ENCODE peak calls at places on chromosome 19, in ten cellular contexts. H is cardiac fibroblast; V is NCI-H345; L is mucosa of descending colon; E is CD8-positive, alpha-beta memory T cell; Y is CD4-positive, alpha-beta T cell; N is NCI-H510A; R is HEK293T; F is HCEC 1CT; T is fibroblast of gingiva. G is an unnamed sample.

GRCh38 chr19:3463039-3463958 is 17.0 kb downstream of the SMIM24 start:
- DNase-seq in T (no peak), N (no peak), E (no peak), Y (no peak), V (no peak), R (no peak), F (no peak), L (no peak), H (no peak), G (no peak)

GRCh38 chr19:16326401-16327130 is 1.9 kb downstream of the KLF2 start:
- DNase-seq in F (no peak), V (no peak), Y (no peak), N (no peak), E (peak; percentile 70), T (no peak), H (peak; percentile 62), L (peak; percentile 68), R (no peak), G (no peak)

GRCh38 chr19:1395194-1396018 is 5.9 kb downstream of the GAMT start:
- DNase-seq in R (no peak), F (no peak), H (no peak), L (no peak), Y (no peak), V (no peak), N (no peak), T (no peak), E (no peak), G (no peak)

GRCh38 chr19:19061491-19061890 is 2.3 kb upstream of the SLC25A42 start:
- DNase-seq in R (no peak), V (peak; percentile 46), N (peak; percentile 75), E (no peak), Y (no peak), T (no peak), F (no peak), L (no peak), H (no peak), G (peak; percentile 97)

GRCh38 chr19:51331193-51331592 is 10.7 kb downstream of the VSIG10L start:
- DNase-seq in N (no peak), T (no peak), Y (no peak), F (no peak), E (no peak), V (no peak), H (no peak), L (no peak), R (no peak), G (no peak)

GRCh38 chr19:15213715-15214381 is 13.1 kb upstream of the NOTCH3 start:
- DNase-seq in N (no peak), F (no peak), H (peak; percentile 73), L (no peak), V (no peak), T (peak; percentile 65), E (no peak), R (no peak), Y (no peak), G (no peak)

GRCh38 chr19:54364775-54365257 is at the start of gene LAIR1:
- DNase-seq in V (no peak), H (no peak), F (no peak), T (peak; percentile 18), N (no peak), E (peak; percentile 48), Y (peak; percentile 38), R (no peak), L (peak; percentile 81), G (no peak)

GRCh38 chr19:3752492-3752891 is 9.0 kb downstream of the APBA3 start:
- DNase-seq in N (no peak), E (no peak), L (no peak), V (no peak), T (no peak), R (no peak), Y (no peak), F (no peak), H (no peak), G (no peak)

GRCh38 chr19:29262085-29262484 is 49.1 kb upstream of the UQCRFS1 start:
- DNase-seq in R (no peak), V (no peak), F (no peak), T (no peak), Y (no peak), E (no peak), H (no peak), L (no peak), N (no peak), G (no peak)

GRCh38 chr19:5822181-5822844 is 17.2 kb downstream of the FUT6 start:
- DNase-seq in T (no peak), E (no peak), Y (no peak), L (no peak), H (no peak), F (no peak), R (no peak), V (peak; percentile 43), N (no peak), G (no peak)

GRCh38 chr19:46621191-46622117 is 3.4 kb downstream of the PTGIR start:
- DNase-seq in R (no peak), Y (no peak), L (no peak), T (no peak), N (no peak), V (no peak), E (no peak), F (no peak), H (no peak), G (no peak)

GRCh38 chr19:1880611-1881392 is 4.5 kb downstream of the ABHD17A start:
- DNase-seq in R (no peak), V (no peak), T (no peak), F (no peak), L (no peak), H (no peak), N (no peak), Y (no peak), E (no peak), G (no peak)

GRCh38 chr19:41799444-41800000 is 3.1 kb downstream of the CEACAM3 start:
- DNase-seq in Y (no peak), F (no peak), N (peak; percentile 13), V (no peak), R (no peak), H (no peak), T (no peak), E (no peak), L (no peak), G (peak; percentile 67)

GRCh38 chr19:13007292-13008045 is 12.2 kb downstream of the NFIX start:
- DNase-seq in V (no peak), E (no peak), L (peak; percentile 64), N (no peak), F (no peak), Y (no peak), H (no peak), R (no peak), T (peak; percentile 56), G (no peak)

GRCh38 chr19:16026756-16027155 is 49.5 kb upstream of the TPM4 start:
- DNase-seq in R (no peak), Y (no peak), H (no peak), T (no peak), F (no peak), E (no peak), L (no peak), V (no peak), N (no peak), G (no peak)

GRCh38 chr19:35909684-35910035 is 1.6 kb upstream of the TYROBP start:
- DNase-seq in V (no peak), T (no peak), N (no peak), E (no peak), L (no peak), F (no peak), H (no peak), Y (no peak), R (no peak), G (no peak)

GRCh38 chr19:33086955-33087354 is 6.0 kb downstream of the GPATCH1 start:
- DNase-seq in N (no peak), Y (no peak), H (no peak), T (no peak), E (no peak), R (no peak), V (no peak), F (no peak), L (no peak), G (no peak)

GRCh38 chr19:7744871-7745270 is 2.5 kb downstream of the CD209 start:
- DNase-seq in N (no peak), R (no peak), F (no peak), V (no peak), L (no peak), Y (no peak), T (no peak), E (no peak), H (no peak), G (no peak)

GRCh38 chr19:15180451-15181390 is 20.1 kb downstream of the NOTCH3 start:
- DNase-seq in R (peak; percentile 71), T (no peak), V (peak; percentile 75), Y (no peak), F (no peak), L (no peak), H (no peak), N (peak; percentile 82), E (no peak), G (peak; percentile 77)

GRCh38 chr19:49148784-49149651 is 6.2 kb downstream of the HRC start:
- DNase-seq in L (peak; percentile 97), T (peak; percentile 73), H (peak; percentile 97), E (peak; percentile 66), F (peak; percentile 86), N (peak; percentile 80), R (peak; percentile 93), Y (peak; percentile 58), V (peak; percentile 87), G (peak; percentile 96)

G was measured in NCI-H2029.